ENCODE peak calls at places on chromosomes 13 and 19, in nine cellular contexts. M, T, W, C, R, D, Y, B and L are unnamed samples.

GRCh38 chr19:16301999-16302694 is 22.5 kb upstream of the KLF2 start:
- DNase-seq in D (no peak), M (no peak), R (no peak), Y (no peak), T (no peak), B (no peak), W (peak; percentile 53), C (no peak), L (no peak)

GRCh38 chr13:75186384-75186783 is 295.6 kb downstream of the TBC1D4 start:
- DNase-seq in D (peak; percentile 46), W (no peak), B (no peak), Y (no peak), M (no peak), C (no peak), R (no peak), T (no peak), L (no peak)

GRCh38 chr13:52845766-52846566 is 2.5 kb downstream of the PCDH8 start:
- DNase-seq in W (no peak), B (no peak), D (peak; percentile 32), T (no peak), Y (peak; percentile 81), R (peak; percentile 19), M (no peak), C (peak; percentile 85), L (peak; percentile 67)

GRCh38 chr13:21344662-21345176 is 114.4 kb downstream of the ZDHHC20 start:
- DNase-seq in R (no peak), D (no peak), C (no peak), T (peak; percentile 13), Y (no peak), M (no peak), B (no peak), W (no peak), L (no peak)

GRCh38 chr13:45674908-45675307 is 27.2 kb upstream of the CBY2 start:
- DNase-seq in C (peak; percentile 75), Y (no peak), T (no peak), B (no peak), R (no peak), W (peak; percentile 90), D (peak; percentile 92), M (no peak), L (no peak)

GRCh38 chr13:91596832-91597231 is 198.4 kb downstream of the GPC5 start:
- DNase-seq in Y (no peak), D (no peak), M (no peak), R (no peak), T (no peak), B (no peak), W (no peak), C (no peak), L (no peak)

GRCh38 chr13:70668983-70669382 is 560.7 kb upstream of the KLHL1 start:
- DNase-seq in D (no peak), T (no peak), B (no peak), Y (no peak), R (no peak), C (no peak), W (no peak), M (no peak), L (no peak)

GRCh38 chr13:113545455-113545930 is 39.1 kb upstream of the TFDP1 start:
- DNase-seq in R (peak; percentile 24), M (no peak), Y (peak; percentile 55), B (no peak), T (no peak), D (peak; percentile 16), C (no peak), W (peak; percentile 94), L (no peak)

GRCh38 chr13:28493740-28494536 is 990 bp downstream of the FLT1 start:
- DNase-seq in R (no peak), C (peak; percentile 67), D (no peak), T (no peak), W (no peak), Y (peak; percentile 82), M (no peak), B (no peak), L (no peak)

GRCh38 chr13:32264407-32264806 is 50.8 kb downstream of the ZAR1L start:
- DNase-seq in M (peak; percentile 52), T (no peak), B (peak; percentile 21), Y (no peak), C (no peak), R (peak; percentile 79), D (peak; percentile 83), W (no peak), L (no peak)

GRCh38 chr13:112351825-112352224 is 24.3 kb upstream of the SPACA7 start:
- DNase-seq in B (no peak), Y (no peak), T (no peak), W (no peak), M (no peak), R (no peak), D (no peak), C (peak; percentile 83), L (no peak)

GRCh38 chr19:47511681-47512080 is 3.2 kb downstream of the NAPA start:
- DNase-seq in R (no peak), Y (peak; percentile 36), D (peak; percentile 52), C (no peak), W (peak; percentile 87), T (no peak), B (no peak), M (peak; percentile 63), L (no peak)
- H3K4me3 ChIP-seq in R (peak overlapping the region; percentile 99), Y (no peak overlapping the region), D (no peak overlapping the region), C (no peak overlapping the region), W (no peak overlapping the region), T (no peak overlapping the region), B (no peak overlapping the region), M (no peak overlapping the region), L (no peak overlapping the region)

GRCh38 chr19:4641132-4641531 is 1.8 kb downstream of the TNFAIP8L1 start:
- DNase-seq in Y (no peak), B (no peak), C (no peak), D (no peak), T (no peak), M (no peak), R (no peak), W (no peak), L (no peak)
- H3K4me1 ChIP-seq in Y (no peaks in the 10 kb centered on the region), B (no peaks in the 10 kb centered on the region), C (no peaks in the 10 kb centered on the region), D (no peaks in the 10 kb centered on the region), T (peaks cover 40% of the 10 kb centered on the region), M (no peaks in the 10 kb centered on the region), R (peaks cover 53% of the 10 kb centered on the region), W (peaks cover 5% of the 10 kb centered on the region), L (peaks cover 6% of the 10 kb centered on the region)

GRCh38 chr13:24323036-24323738 is 13.8 kb downstream of the C1QTNF9 start:
- DNase-seq in M (no peak), C (no peak), Y (no peak), D (no peak), R (no peak), T (no peak), B (no peak), W (no peak), L (no peak)

GRCh38 chr13:24328145-24328544 is 18.8 kb downstream of the C1QTNF9 start:
- DNase-seq in Y (no peak), B (no peak), M (no peak), C (no peak), R (no peak), T (no peak), D (no peak), W (no peak), L (no peak)

GRCh38 chr13:24323739-24324075 is 14.3 kb downstream of the C1QTNF9 start:
- DNase-seq in Y (no peak), B (no peak), C (no peak), D (no peak), T (no peak), M (no peak), W (no peak), R (no peak), L (no peak)
- H3K36me3 ChIP-seq in Y (no peaks in the 10 kb centered on the region), B (no peaks in the 10 kb centered on the region), C (no peaks in the 10 kb centered on the region), D (no peaks in the 10 kb centered on the region), T (no peaks in the 10 kb centered on the region), M (no peaks in the 10 kb centered on the region), W (no peaks in the 10 kb centered on the region), R (no peaks in the 10 kb centered on the region), L (no peaks in the 10 kb centered on the region)

DNA sequence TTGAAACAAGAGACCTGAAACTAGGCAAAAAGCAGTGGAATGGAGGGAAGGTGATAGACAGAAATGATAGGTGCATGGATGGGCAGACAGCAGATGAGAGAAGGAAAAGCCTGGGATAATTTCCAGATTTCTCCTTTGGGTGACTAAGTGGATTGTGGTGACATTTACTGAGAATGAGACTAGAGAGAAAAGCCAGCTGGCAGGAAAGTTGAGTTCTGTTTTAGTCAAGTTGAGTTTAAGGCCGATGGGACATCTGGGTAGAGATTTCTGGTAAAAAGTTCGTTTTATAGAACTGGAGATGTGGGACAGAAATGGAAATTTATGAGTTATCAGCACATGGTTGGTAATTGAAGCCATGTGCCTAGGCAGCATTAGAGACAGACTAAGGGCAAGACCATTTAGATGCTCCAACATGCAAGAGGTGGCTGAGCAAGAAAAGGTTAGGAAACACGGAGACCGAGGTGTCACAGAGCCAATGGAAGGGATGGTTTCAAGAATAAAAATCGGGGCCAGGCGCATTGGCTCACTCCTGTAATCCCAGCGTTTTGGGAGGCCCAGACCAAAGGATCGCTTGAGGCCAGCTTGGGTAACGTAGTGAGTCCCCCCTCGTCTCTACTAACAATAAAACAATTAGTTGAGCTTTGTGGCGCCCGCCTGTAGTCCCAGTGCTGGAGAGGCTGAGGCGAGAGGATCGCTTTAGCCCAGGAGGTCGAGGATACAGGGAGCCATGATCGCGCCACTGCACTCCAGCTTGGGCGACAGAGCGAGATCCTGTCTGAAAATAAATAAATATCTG is 9.6 kb upstream of the DGKH start:
- DNase-seq in C (peak; percentile 17), W (no peak), T (no peak), D (no peak), Y (no peak), M (no peak), B (no peak), R (no peak), L (no peak)
- H3K4me3 ChIP-seq in C (peak overlapping the region; percentile 88), W (peak overlapping the region; percentile 99), T (no peak overlapping the region), D (peak overlapping the region; percentile 55), Y (no peak overlapping the region), M (no peak overlapping the region), B (peak overlapping the region; percentile 95), R (peak overlapping the region; percentile 89), L (no peak overlapping the region)

DNA sequence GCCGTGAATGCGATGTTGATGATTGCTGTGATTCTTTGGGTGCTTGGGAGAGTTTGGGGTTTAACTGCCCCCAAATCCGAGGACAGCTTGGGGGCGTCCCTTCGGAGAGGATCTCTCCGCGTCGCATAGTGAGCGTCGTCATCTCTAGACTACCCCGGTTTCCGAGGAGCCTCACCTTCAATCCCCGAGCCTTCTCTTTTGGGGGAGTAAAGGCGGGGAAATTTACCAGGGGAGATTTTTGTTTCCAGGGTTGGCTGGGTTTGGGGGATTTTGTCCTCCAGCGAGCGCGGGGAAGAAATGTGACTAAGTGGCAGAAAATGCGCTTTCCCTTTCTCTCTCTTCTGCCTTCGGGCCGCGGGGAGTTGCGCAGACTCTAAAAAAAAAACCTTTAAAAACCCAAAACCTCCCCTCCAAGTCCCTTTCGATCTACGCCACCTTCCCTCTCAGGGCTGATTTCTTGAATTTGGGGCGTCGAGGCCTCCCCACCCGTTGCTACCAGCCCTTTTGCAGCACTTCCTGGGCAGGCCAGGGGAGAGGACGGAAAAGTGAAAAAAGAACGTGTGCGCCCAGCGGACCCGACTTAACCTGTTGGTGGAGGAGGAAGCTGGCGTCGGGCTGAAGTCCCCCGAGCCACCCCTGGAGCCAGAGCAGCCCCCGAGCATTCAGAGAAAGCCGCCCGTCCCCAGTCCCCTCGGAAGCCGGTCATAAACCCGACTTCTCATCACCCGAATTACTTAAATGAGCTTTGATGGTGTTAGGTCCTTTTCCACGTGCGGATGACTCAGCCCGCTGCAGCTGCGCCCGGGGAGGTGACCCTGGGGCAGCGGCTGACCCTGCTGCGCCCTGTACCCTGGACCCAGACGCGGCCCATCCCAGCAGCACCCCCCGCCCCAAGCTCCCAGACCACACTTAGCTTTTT is 17.7 kb downstream of the NFIX start:
- DNase-seq in R (peak; percentile 63), M (peak; percentile 84), W (peak; percentile 51), B (peak; percentile 65), D (peak; percentile 66), T (no peak), Y (peak; percentile 85), C (peak; percentile 48), L (no peak)
- H3K4me1 ChIP-seq in R (peaks cover 100% of the 10 kb centered on the region), M (peaks cover 8% of the 10 kb centered on the region), W (peaks cover 16% of the 10 kb centered on the region), B (no peaks in the 10 kb centered on the region), D (no peaks in the 10 kb centered on the region), T (peaks cover 31% of the 10 kb centered on the region), Y (peaks cover 63% of the 10 kb centered on the region), C (peaks cover 9% of the 10 kb centered on the region), L (peaks cover 4% of the 10 kb centered on the region)

GRCh38 chr19:13243971-13244370 is 93.8 kb downstream of the IER2 start:
- DNase-seq in M (no peak), C (no peak), B (no peak), W (no peak), R (no peak), D (no peak), Y (no peak), T (no peak), L (no peak)
- H3K36me3 ChIP-seq in M (no peaks in the 10 kb centered on the region), C (no peaks in the 10 kb centered on the region), B (no peaks in the 10 kb centered on the region), W (no peaks in the 10 kb centered on the region), R (no peaks in the 10 kb centered on the region), D (no peaks in the 10 kb centered on the region), Y (no peaks in the 10 kb centered on the region), T (no peaks in the 10 kb centered on the region), L (no peaks in the 10 kb centered on the region)